ENCODE peak calls at places on chromosomes 4 and X, in nine cellular contexts. One of them, this sample, is unnamed.

GRCh38 chr4:168451744-168452394 is 28.4 kb downstream of the DDX60L start:
- DNase-seq in NCI-H748 treated with DMSO at 0.1 percent for 48 hours: no peak
- DNase-seq in hippocampal formation: no peak
- DNase-seq in cardiac fibroblast: peak; percentile 88
- DNase-seq in adipocyte: peak; percentile 42
- DNase-seq in SIG-M5: peak; percentile 1
- DNase-seq in amygdala: no peak
- DNase-seq in GM23338: no peak
- DNase-seq in NCI-H1436: no peak
- DNase-seq in this sample: no peak

GRCh38 chr4:182074842-182075241 is 168.4 kb upstream of the TENM3 start:
- DNase-seq in NCI-H748 treated with DMSO at 0.1 percent for 48 hours: no peak
- DNase-seq in hippocampal formation: no peak
- DNase-seq in cardiac fibroblast: no peak
- DNase-seq in adipocyte: no peak
- DNase-seq in SIG-M5: no peak
- DNase-seq in amygdala: no peak
- DNase-seq in GM23338: no peak
- DNase-seq in NCI-H1436: no peak
- DNase-seq in this sample: peak; percentile 53

GRCh38 chr4:111362891-111363290 is 740.0 kb upstream of the PITX2 start:
- DNase-seq in NCI-H748 treated with DMSO at 0.1 percent for 48 hours: no peak
- DNase-seq in hippocampal formation: no peak
- DNase-seq in cardiac fibroblast: peak; percentile 84
- DNase-seq in adipocyte: peak; percentile 59
- DNase-seq in SIG-M5: no peak
- DNase-seq in amygdala: no peak
- DNase-seq in GM23338: no peak
- DNase-seq in NCI-H1436: no peak
- DNase-seq in this sample: no peak

GRCh38 chr4:141102367-141102766 is 30.9 kb downstream of the RNF150 start:
- DNase-seq in NCI-H748 treated with DMSO at 0.1 percent for 48 hours: no peak
- DNase-seq in hippocampal formation: no peak
- DNase-seq in cardiac fibroblast: peak; percentile 58
- DNase-seq in adipocyte: peak; percentile 61
- DNase-seq in SIG-M5: no peak
- DNase-seq in amygdala: no peak
- DNase-seq in GM23338: no peak
- DNase-seq in NCI-H1436: no peak
- DNase-seq in this sample: no peak

GRCh38 chrX:97021680-97022079 is 138.0 kb downstream of the RPA4 start:
- DNase-seq in NCI-H748 treated with DMSO at 0.1 percent for 48 hours: no peak
- DNase-seq in hippocampal formation: no peak
- DNase-seq in cardiac fibroblast: peak; percentile 62
- DNase-seq in adipocyte: no peak
- DNase-seq in SIG-M5: no peak
- DNase-seq in amygdala: no peak
- DNase-seq in GM23338: no peak
- DNase-seq in NCI-H1436: no peak
- DNase-seq in this sample: no peak

GRCh38 chr4:7332216-7333023 is 102.3 kb downstream of the PSAPL1 start:
- DNase-seq in NCI-H748 treated with DMSO at 0.1 percent for 48 hours: no peak
- DNase-seq in hippocampal formation: no peak
- DNase-seq in cardiac fibroblast: peak; percentile 25
- DNase-seq in adipocyte: peak; percentile 65
- DNase-seq in SIG-M5: no peak
- DNase-seq in amygdala: no peak
- DNase-seq in GM23338: no peak
- DNase-seq in NCI-H1436: no peak
- DNase-seq in this sample: peak; percentile 28

GRCh38 chr4:27016551-27016950 is 155.9 kb downstream of the STIM2 start:
- DNase-seq in NCI-H748 treated with DMSO at 0.1 percent for 48 hours: no peak
- DNase-seq in hippocampal formation: no peak
- DNase-seq in cardiac fibroblast: no peak
- DNase-seq in adipocyte: no peak
- DNase-seq in SIG-M5: no peak
- DNase-seq in amygdala: no peak
- DNase-seq in GM23338: no peak
- DNase-seq in NCI-H1436: no peak
- DNase-seq in this sample: no peak

GRCh38 chr4:35725131-35725530 is 519.2 kb downstream of the ARAP2 start:
- DNase-seq in NCI-H748 treated with DMSO at 0.1 percent for 48 hours: no peak
- DNase-seq in hippocampal formation: no peak
- DNase-seq in cardiac fibroblast: no peak
- DNase-seq in adipocyte: no peak
- DNase-seq in SIG-M5: no peak
- DNase-seq in amygdala: no peak
- DNase-seq in GM23338: peak; percentile 77
- DNase-seq in NCI-H1436: no peak
- DNase-seq in this sample: no peak

GRCh38 chr4:185932491-185932890 is 120.5 kb upstream of the SORBS2 start:
- DNase-seq in NCI-H748 treated with DMSO at 0.1 percent for 48 hours: no peak
- DNase-seq in hippocampal formation: no peak
- DNase-seq in cardiac fibroblast: peak; percentile 86
- DNase-seq in adipocyte: peak; percentile 30
- DNase-seq in SIG-M5: no peak
- DNase-seq in amygdala: no peak
- DNase-seq in GM23338: no peak
- DNase-seq in NCI-H1436: no peak
- DNase-seq in this sample: no peak

GRCh38 chr4:184384056-184384809 is 90.1 kb downstream of the IRF2 start:
- DNase-seq in NCI-H748 treated with DMSO at 0.1 percent for 48 hours: no peak
- DNase-seq in hippocampal formation: peak; percentile 38
- DNase-seq in cardiac fibroblast: peak; percentile 94
- DNase-seq in adipocyte: peak; percentile 89
- DNase-seq in SIG-M5: no peak
- DNase-seq in amygdala: no peak
- DNase-seq in GM23338: peak; percentile 26
- DNase-seq in NCI-H1436: no peak
- DNase-seq in this sample: no peak

GRCh38 chr4:167234388-167234881 is at the start of gene SPOCK3:
- DNase-seq in NCI-H748 treated with DMSO at 0.1 percent for 48 hours: peak; percentile 54
- DNase-seq in hippocampal formation: peak; percentile 59
- DNase-seq in cardiac fibroblast: peak; percentile 31
- DNase-seq in adipocyte: peak; percentile 79
- DNase-seq in SIG-M5: no peak
- DNase-seq in amygdala: peak; percentile 79
- DNase-seq in GM23338: peak; percentile 71
- DNase-seq in NCI-H1436: peak; percentile 41
- DNase-seq in this sample: no peak

GRCh38 chr4:101027721-101028120 is 319.6 kb downstream of the PPP3CA start:
- DNase-seq in NCI-H748 treated with DMSO at 0.1 percent for 48 hours: no peak
- DNase-seq in hippocampal formation: no peak
- DNase-seq in cardiac fibroblast: no peak
- DNase-seq in adipocyte: no peak
- DNase-seq in SIG-M5: no peak
- DNase-seq in amygdala: no peak
- DNase-seq in GM23338: no peak
- DNase-seq in NCI-H1436: no peak
- DNase-seq in this sample: no peak

GRCh38 chr4:104983615-104984179 is 163.0 kb upstream of the TET2 start:
- DNase-seq in NCI-H748 treated with DMSO at 0.1 percent for 48 hours: no peak
- DNase-seq in hippocampal formation: no peak
- DNase-seq in cardiac fibroblast: no peak
- DNase-seq in adipocyte: no peak
- DNase-seq in SIG-M5: no peak
- DNase-seq in amygdala: no peak
- DNase-seq in GM23338: no peak
- DNase-seq in NCI-H1436: no peak
- DNase-seq in this sample: no peak

GRCh38 chr4:160537681-160538080 is 1434.8 kb downstream of the RAPGEF2 start:
- DNase-seq in NCI-H748 treated with DMSO at 0.1 percent for 48 hours: no peak
- DNase-seq in hippocampal formation: no peak
- DNase-seq in cardiac fibroblast: no peak
- DNase-seq in adipocyte: no peak
- DNase-seq in SIG-M5: no peak
- DNase-seq in amygdala: no peak
- DNase-seq in GM23338: no peak
- DNase-seq in NCI-H1436: no peak
- DNase-seq in this sample: no peak

GRCh38 chr4:6268650-6269399 is 825 bp upstream of the WFS1 start:
- DNase-seq in NCI-H748 treated with DMSO at 0.1 percent for 48 hours: no peak
- DNase-seq in hippocampal formation: no peak
- DNase-seq in cardiac fibroblast: no peak
- DNase-seq in adipocyte: no peak
- DNase-seq in SIG-M5: no peak
- DNase-seq in amygdala: no peak
- DNase-seq in GM23338: peak; percentile 24
- DNase-seq in NCI-H1436: no peak
- DNase-seq in this sample: no peak

GRCh38 chrX:44462851-44463250 is 79.8 kb downstream of the FUNDC1 start:
- DNase-seq in NCI-H748 treated with DMSO at 0.1 percent for 48 hours: no peak
- DNase-seq in hippocampal formation: no peak
- DNase-seq in cardiac fibroblast: peak; percentile 2
- DNase-seq in adipocyte: peak; percentile 54
- DNase-seq in SIG-M5: no peak
- DNase-seq in amygdala: no peak
- DNase-seq in GM23338: peak; percentile 1
- DNase-seq in NCI-H1436: no peak
- DNase-seq in this sample: no peak

GRCh38 chrX:150983526-150984163 is 510 bp downstream of the HMGB3 start:
- DNase-seq in NCI-H748 treated with DMSO at 0.1 percent for 48 hours: no peak
- DNase-seq in hippocampal formation: no peak
- DNase-seq in cardiac fibroblast: no peak
- DNase-seq in adipocyte: peak; percentile 38
- DNase-seq in SIG-M5: no peak
- DNase-seq in amygdala: no peak
- DNase-seq in GM23338: no peak
- DNase-seq in NCI-H1436: no peak
- DNase-seq in this sample: no peak

GRCh38 chrX:118216488-118216887 is 99.9 kb upstream of the KLHL13 start:
- DNase-seq in NCI-H748 treated with DMSO at 0.1 percent for 48 hours: peak; percentile 63
- DNase-seq in hippocampal formation: no peak
- DNase-seq in cardiac fibroblast: no peak
- DNase-seq in adipocyte: no peak
- DNase-seq in SIG-M5: no peak
- DNase-seq in amygdala: no peak
- DNase-seq in GM23338: no peak
- DNase-seq in NCI-H1436: peak; percentile 81
- DNase-seq in this sample: no peak

GRCh38 chr4:150262611-150263010 is 184.4 kb downstream of the DCLK2 start:
- DNase-seq in NCI-H748 treated with DMSO at 0.1 percent for 48 hours: no peak
- DNase-seq in hippocampal formation: no peak
- DNase-seq in cardiac fibroblast: no peak
- DNase-seq in adipocyte: no peak
- DNase-seq in SIG-M5: no peak
- DNase-seq in amygdala: no peak
- DNase-seq in GM23338: no peak
- DNase-seq in NCI-H1436: no peak
- DNase-seq in this sample: no peak

GRCh38 chr4:113436360-113436759 is 325.2 kb downstream of the CAMK2D start:
- DNase-seq in NCI-H748 treated with DMSO at 0.1 percent for 48 hours: peak; percentile 41
- DNase-seq in hippocampal formation: no peak
- DNase-seq in cardiac fibroblast: peak; percentile 91
- DNase-seq in adipocyte: peak; percentile 66
- DNase-seq in SIG-M5: no peak
- DNase-seq in amygdala: no peak
- DNase-seq in GM23338: no peak
- DNase-seq in NCI-H1436: peak; percentile 45
- DNase-seq in this sample: no peak

GRCh38 chrX:93428497-93428896 is 244.9 kb downstream of the NAP1L3 start:
- DNase-seq in NCI-H748 treated with DMSO at 0.1 percent for 48 hours: no peak
- DNase-seq in hippocampal formation: no peak
- DNase-seq in cardiac fibroblast: no peak
- DNase-seq in adipocyte: no peak
- DNase-seq in SIG-M5: no peak
- DNase-seq in amygdala: no peak
- DNase-seq in GM23338: no peak
- DNase-seq in NCI-H1436: no peak
- DNase-seq in this sample: no peak

GRCh38 chr4:67573193-67573592 is 14.7 kb downstream of the STAP1 start:
- DNase-seq in NCI-H748 treated with DMSO at 0.1 percent for 48 hours: no peak
- DNase-seq in hippocampal formation: no peak
- DNase-seq in cardiac fibroblast: no peak
- DNase-seq in adipocyte: no peak
- DNase-seq in SIG-M5: no peak
- DNase-seq in amygdala: no peak
- DNase-seq in GM23338: no peak
- DNase-seq in NCI-H1436: no peak
- DNase-seq in this sample: no peak

GRCh38 chr4:23959401-23960148 is 69.7 kb upstream of the PPARGC1A start:
- DNase-seq in NCI-H748 treated with DMSO at 0.1 percent for 48 hours: no peak
- DNase-seq in hippocampal formation: no peak
- DNase-seq in cardiac fibroblast: no peak
- DNase-seq in adipocyte: no peak
- DNase-seq in SIG-M5: no peak
- DNase-seq in amygdala: no peak
- DNase-seq in GM23338: no peak
- DNase-seq in NCI-H1436: no peak
- DNase-seq in this sample: no peak

GRCh38 chr4:14583331-14583730 is 418.9 kb upstream of the CPEB2 start:
- DNase-seq in NCI-H748 treated with DMSO at 0.1 percent for 48 hours: no peak
- DNase-seq in hippocampal formation: no peak
- DNase-seq in cardiac fibroblast: peak; percentile 20
- DNase-seq in adipocyte: no peak
- DNase-seq in SIG-M5: no peak
- DNase-seq in amygdala: no peak
- DNase-seq in GM23338: no peak
- DNase-seq in NCI-H1436: no peak
- DNase-seq in this sample: no peak

GRCh38 chr4:115562506-115562905 is 449.1 kb upstream of the NDST4 start:
- DNase-seq in NCI-H748 treated with DMSO at 0.1 percent for 48 hours: no peak
- DNase-seq in hippocampal formation: no peak
- DNase-seq in cardiac fibroblast: no peak
- DNase-seq in adipocyte: no peak
- DNase-seq in SIG-M5: no peak
- DNase-seq in amygdala: no peak
- DNase-seq in GM23338: peak; percentile 15
- DNase-seq in NCI-H1436: no peak
- DNase-seq in this sample: no peak

GRCh38 chr4:127730142-127730913 is at the start of gene SLC25A31:
- DNase-seq in NCI-H748 treated with DMSO at 0.1 percent for 48 hours: no peak
- DNase-seq in hippocampal formation: no peak
- DNase-seq in cardiac fibroblast: no peak
- DNase-seq in adipocyte: no peak
- DNase-seq in SIG-M5: no peak
- DNase-seq in amygdala: no peak
- DNase-seq in GM23338: peak; percentile 25
- DNase-seq in NCI-H1436: no peak
- DNase-seq in this sample: no peak

GRCh38 chr4:39342731-39343130 is 23.4 kb downstream of the RFC1 start:
- DNase-seq in NCI-H748 treated with DMSO at 0.1 percent for 48 hours: no peak
- DNase-seq in hippocampal formation: no peak
- DNase-seq in cardiac fibroblast: no peak
- DNase-seq in adipocyte: no peak
- DNase-seq in SIG-M5: no peak
- DNase-seq in amygdala: no peak
- DNase-seq in GM23338: no peak
- DNase-seq in NCI-H1436: no peak
- DNase-seq in this sample: no peak

GRCh38 chrX:133569217-133569616 is 153.9 kb upstream of the GPC4 start:
- DNase-seq in NCI-H748 treated with DMSO at 0.1 percent for 48 hours: no peak
- DNase-seq in hippocampal formation: no peak
- DNase-seq in cardiac fibroblast: no peak
- DNase-seq in adipocyte: peak; percentile 23
- DNase-seq in SIG-M5: no peak
- DNase-seq in amygdala: no peak
- DNase-seq in GM23338: no peak
- DNase-seq in NCI-H1436: no peak
- DNase-seq in this sample: no peak

GRCh38 chrX:3713937-3714434 is 537 bp upstream of the PRKX start:
- DNase-seq in NCI-H748 treated with DMSO at 0.1 percent for 48 hours: no peak
- DNase-seq in hippocampal formation: no peak
- DNase-seq in cardiac fibroblast: no peak
- DNase-seq in adipocyte: no peak
- DNase-seq in SIG-M5: no peak
- DNase-seq in amygdala: no peak
- DNase-seq in GM23338: peak; percentile 41
- DNase-seq in NCI-H1436: no peak
- DNase-seq in this sample: no peak

GRCh38 chr4:3871181-3871852 is 105.1 kb downstream of the ADRA2C start:
- DNase-seq in NCI-H748 treated with DMSO at 0.1 percent for 48 hours: peak; percentile 8
- DNase-seq in hippocampal formation: no peak
- DNase-seq in cardiac fibroblast: no peak
- DNase-seq in adipocyte: no peak
- DNase-seq in SIG-M5: no peak
- DNase-seq in amygdala: no peak
- DNase-seq in GM23338: peak; percentile 94
- DNase-seq in NCI-H1436: peak; percentile 6
- DNase-seq in this sample: no peak

GRCh38 chrX:97372006-97372766 is 488.5 kb downstream of the RPA4 start:
- DNase-seq in NCI-H748 treated with DMSO at 0.1 percent for 48 hours: no peak
- DNase-seq in hippocampal formation: no peak
- DNase-seq in cardiac fibroblast: no peak
- DNase-seq in adipocyte: no peak
- DNase-seq in SIG-M5: no peak
- DNase-seq in amygdala: no peak
- DNase-seq in GM23338: no peak
- DNase-seq in NCI-H1436: no peak
- DNase-seq in this sample: no peak